ENCODE peak calls at places on chromosomes 5 and 9, in six cellular contexts. Q, I, B, V, W and K are unnamed samples. For H3K4me1, the result is how much of the 10 kb centered on the place peaks cover.

GRCh38 chr5:179900206-179900605 is 7.5 kb downstream of the TBC1D9B start:
- DNase-seq in Q (no peak), I (no peak), B (no peak), V (no peak), W (no peak), K (no peak)

GRCh38 chr9:127854169-127854833 is at the start of gene ENG:
- DNase-seq in Q (peak), I (peak), B (no peak), V (no peak), W (peak), K (peak)

GRCh38 chr5:155402927-155403645 is 389.5 kb downstream of the KIF4B start:
- DNase-seq in Q (no peak), I (no peak), B (no peak), V (no peak), W (peak), K (no peak)

GRCh38 chr5:77867914-77868313 is 91.8 kb upstream of the TBCA start:
- DNase-seq in Q (no peak), I (no peak), B (no peak), V (no peak), W (no peak), K (peak)

GRCh38 chr9:112853882-112854585 is 36.6 kb downstream of the SLC46A2 start:
- DNase-seq in Q (no peak), I (no peak), B (no peak), V (no peak), W (no peak), K (no peak)

GRCh38 chr5:40405985-40406384 is 273.7 kb upstream of the PTGER4 start:
- DNase-seq in Q (no peak), I (no peak), B (no peak), V (no peak), W (no peak), K (no peak)

GRCh38 chr9:129252937-129253819 is 75.1 kb upstream of the IER5L start:
- DNase-seq in Q (no peak), I (no peak), B (no peak), V (peak), W (no peak), K (no peak)

GRCh38 chr5:65191554-65192126 is 290.1 kb downstream of the ADAMTS6 start:
- DNase-seq in Q (no peak), I (no peak), B (no peak), V (no peak), W (no peak), K (no peak)

GRCh38 chr5:52743970-52744369 is 43.7 kb upstream of the ITGA1 start:
- DNase-seq in Q (no peak), I (peak), B (no peak), V (no peak), W (peak), K (peak)

GRCh38 chr9:130448771-130449170 is 4.0 kb downstream of the ASS1 start:
- DNase-seq in Q (no peak), I (no peak), B (no peak), V (no peak), W (no peak), K (no peak)

GRCh38 chr9:107644774-107645463 is 155.3 kb upstream of the KLF4 start:
- DNase-seq in Q (no peak), I (peak), B (no peak), V (no peak), W (no peak), K (no peak)

GRCh38 chr9:120416816-120417427 is 163.0 kb downstream of the CDK5RAP2 start:
- DNase-seq in Q (no peak), I (no peak), B (no peak), V (no peak), W (no peak), K (no peak)

GRCh38 chr5:113293068-113293571 is 141.7 kb downstream of the TSSK1B start:
- DNase-seq in Q (no peak), I (no peak), B (no peak), V (peak), W (no peak), K (peak)

GRCh38 chr9:98603821-98604383 is 104.8 kb downstream of the GABBR2 start:
- DNase-seq in Q (no peak), I (peak), B (no peak), V (no peak), W (peak), K (no peak)

GRCh38 chr5:158233735-158234322 is 374.9 kb upstream of the CLINT1 start:
- DNase-seq in Q (no peak), I (peak), B (no peak), V (no peak), W (no peak), K (no peak)

GRCh38 chr9:135282808-135283207 is 195.3 kb downstream of the OLFM1 start:
- DNase-seq in Q (peak), I (no peak), B (no peak), V (no peak), W (no peak), K (no peak)

GRCh38 chr5:100550531-100551036 is 15.4 kb downstream of the FAM174A start:
- DNase-seq in Q (no peak), I (no peak), B (no peak), V (no peak), W (no peak), K (no peak)

GRCh38 chr9:78187763-78188495 is 47.9 kb upstream of the CEP78 start:
- DNase-seq in Q (no peak), I (no peak), B (no peak), V (peak), W (no peak), K (no peak)

GRCh38 chr5:134445841-134446818 is 34.4 kb upstream of the CDKN2AIPNL start:
- DNase-seq in Q (peak), I (no peak), B (no peak), V (no peak), W (no peak), K (no peak)

GRCh38 chr5:5419291-5420210 is 2.9 kb upstream of the ICE1 start:
- DNase-seq in Q (no peak), I (peak), B (peak), V (peak), W (peak), K (peak)

GRCh38 chr5:52811067-52811749 is 23.5 kb downstream of the ITGA1 start:
- DNase-seq in Q (no peak), I (peak), B (no peak), V (no peak), W (peak), K (no peak)

GRCh38 chr9:123299558-123300126 is 31.3 kb upstream of the STRBP start:
- DNase-seq in Q (no peak), I (no peak), B (no peak), V (peak), W (no peak), K (no peak)

GRCh38 chr9:95788011-95788410 is 87.5 kb upstream of the ERCC6L2 start:
- DNase-seq in Q (no peak), I (no peak), B (no peak), V (no peak), W (no peak), K (peak)

GRCh38 chr5:113489299-113489698 is 1.0 kb upstream of the MCC start:
- DNase-seq in Q (no peak), I (peak), B (no peak), V (no peak), W (peak), K (no peak)

GRCh38 chr9:27430754-27431540 is 93.1 kb upstream of the IFNK start:
- DNase-seq in Q (no peak), I (no peak), B (no peak), V (peak), W (no peak), K (peak)

GRCh38 chr5:96664669-96665068 is 2.5 kb downstream of the CAST start:
- DNase-seq in Q (no peak), I (no peak), B (no peak), V (no peak), W (no peak), K (no peak)
- H3K4me1 ChIP-seq in Q (under half), I (under half), B (under half), V (under half), W (under half), K (under half)

DNA sequence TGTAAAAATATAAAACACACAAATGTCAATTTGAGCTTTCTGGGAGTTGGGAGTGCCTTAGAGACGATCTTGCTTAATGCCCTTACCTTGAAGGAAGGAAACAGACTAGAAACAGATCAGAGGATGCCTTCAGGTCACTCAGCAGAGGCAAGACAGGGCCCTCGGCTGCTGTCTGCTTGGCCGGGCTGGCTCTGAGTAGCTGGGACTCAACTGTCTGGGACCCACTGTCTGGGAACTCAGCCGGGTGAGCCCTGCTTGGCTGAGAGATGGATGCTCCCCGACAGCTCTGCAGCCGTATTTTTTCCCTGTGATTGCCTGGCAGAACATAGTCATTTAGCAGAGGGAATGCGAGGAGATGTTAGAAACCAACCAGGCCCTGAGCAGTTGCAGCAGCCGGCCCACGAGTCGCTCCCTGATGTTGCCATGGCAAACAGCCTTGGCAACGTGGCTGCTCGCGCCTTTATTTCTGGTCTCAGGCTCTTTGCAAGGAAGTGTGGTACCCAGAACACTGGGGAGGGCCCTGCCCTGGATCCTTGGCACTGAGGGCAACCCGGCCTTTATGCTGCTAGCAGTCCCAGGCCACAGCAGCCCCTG is 10.9 kb downstream of the PPARGC1B start:
- DNase-seq in Q (no peak), I (no peak), B (no peak), V (no peak), W (no peak), K (no peak)
- H3K4me1 ChIP-seq in Q (under half), I (under half), B (under half), V (under half), W (under half), K (under half)

GRCh38 chr5:10701567-10702039 is 59.4 kb downstream of the DAP start:
- DNase-seq in Q (no peak), I (peak), B (no peak), V (peak), W (no peak), K (peak)
- H3K4me1 ChIP-seq in Q (under half), I (under half), B (under half), V (under half), W (under half), K (under half)

GRCh38 chr5:38598296-38598993 is 42.0 kb upstream of the LIFR start:
- DNase-seq in Q (no peak), I (no peak), B (no peak), V (no peak), W (no peak), K (no peak)
- H3K4me1 ChIP-seq in Q (under half), I (under half), B (under half), V (under half), W (under half), K (under half)

DNA sequence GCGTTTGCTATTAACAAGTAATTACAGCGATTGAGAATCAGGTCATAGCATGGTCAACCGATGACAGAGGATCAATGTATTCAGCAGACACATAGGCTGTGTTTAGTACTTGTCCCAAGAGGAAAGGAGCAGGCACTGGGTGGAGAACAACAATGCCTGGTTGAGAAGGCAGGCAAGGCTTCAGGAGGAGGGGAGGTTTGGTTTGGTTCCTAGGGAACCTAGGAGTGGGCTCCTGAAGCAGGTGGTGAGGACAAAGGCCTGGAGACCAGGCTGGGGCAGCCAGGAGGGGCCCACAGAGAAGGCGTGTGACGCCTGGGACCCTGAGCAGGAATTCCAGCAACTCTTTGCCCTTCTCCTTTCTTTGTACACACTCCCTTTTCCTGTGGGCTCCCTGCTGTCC is 195.6 kb downstream of the SPOCK1 start:
- DNase-seq in Q (no peak), I (no peak), B (no peak), V (no peak), W (no peak), K (peak)
- H3K4me1 ChIP-seq in Q (under half), I (under half), B (under half), V (under half), W (under half), K (under half)